ENCODE peak calls at places on chromosomes 6 and 20, in five cellular contexts. One of them, this sample, is unnamed.

GRCh38 chr6:24861934-24862333 is 63.2 kb upstream of the ARMH2 start:
- DNase-seq in GM13976: peak
- DNase-seq in mucosa of gallbladder: no peak
- DNase-seq in glomerular endothelial cell: no peak
- DNase-seq in left cardiac atrium: no peak
- DNase-seq in this sample: no peak

GRCh38 chr6:63352587-63353281 is 33.0 kb upstream of the LGSN start:
- DNase-seq in GM13976: peak
- DNase-seq in mucosa of gallbladder: peak
- DNase-seq in glomerular endothelial cell: no peak
- DNase-seq in left cardiac atrium: no peak
- DNase-seq in this sample: peak

GRCh38 chr20:64145458-64146300 is 18.6 kb upstream of the MYT1 start:
- DNase-seq in GM13976: no peak
- DNase-seq in glomerular endothelial cell: no peak
- DNase-seq in mucosa of gallbladder: no peak
- DNase-seq in left cardiac atrium: no peak
- DNase-seq in this sample: no peak

GRCh38 chr20:34334654-34335407 is 28.2 kb upstream of the ITCH start:
- DNase-seq in GM13976: no peak
- DNase-seq in left cardiac atrium: peak
- DNase-seq in glomerular endothelial cell: no peak
- DNase-seq in mucosa of gallbladder: peak
- DNase-seq in this sample: peak

GRCh38 chr6:158474961-158475343 is 84.9 kb upstream of the TMEM181 start:
- DNase-seq in GM13976: no peak
- DNase-seq in left cardiac atrium: no peak
- DNase-seq in glomerular endothelial cell: no peak
- DNase-seq in mucosa of gallbladder: no peak
- DNase-seq in this sample: no peak

GRCh38 chr6:134272365-134272764 is 45.5 kb downstream of the SGK1 start:
- DNase-seq in left cardiac atrium: no peak
- DNase-seq in mucosa of gallbladder: no peak
- DNase-seq in glomerular endothelial cell: no peak
- DNase-seq in GM13976: no peak
- DNase-seq in this sample: no peak

GRCh38 chr6:90284236-90284744 is 12.4 kb downstream of the BACH2 start:
- DNase-seq in left cardiac atrium: no peak
- DNase-seq in glomerular endothelial cell: peak
- DNase-seq in mucosa of gallbladder: no peak
- DNase-seq in GM13976: no peak
- DNase-seq in this sample: peak

GRCh38 chr6:142155895-142156757 is 9.1 kb downstream of the VTA1 start:
- DNase-seq in mucosa of gallbladder: no peak
- DNase-seq in GM13976: no peak
- DNase-seq in glomerular endothelial cell: peak
- DNase-seq in left cardiac atrium: no peak
- DNase-seq in this sample: peak